ENCODE peak calls at places on chromosomes 13 and 19, in ten cellular contexts. Z, A, L, T, V, B, Y, C, S and F are unnamed samples.

GRCh38 chr19:35231956-35232746 is 3.6 kb upstream of the FAM187B start:
- ATAC-seq in Z (no peak), V (no peak), T (no peak), L (no peak), S (no peak), Y (no peak), C (no peak), B (no peak), A (no peak), F (no peak)

GRCh38 chr13:64074989-64075474 is 2659.4 kb upstream of the PCDH20 start:
- ATAC-seq in A (no peak), L (peak), C (peak), S (peak), V (peak), Z (no peak), B (no peak), T (no peak), Y (no peak), F (no peak)

GRCh38 chr13:97797553-97797952 is 155.9 kb upstream of the IPO5 start:
- ATAC-seq in T (no peak), V (no peak), C (no peak), L (no peak), Y (no peak), B (no peak), A (no peak), Z (no peak), S (no peak), F (no peak)

GRCh38 chr13:43546260-43546659 is 240.5 kb downstream of the ENOX1 start:
- ATAC-seq in S (no peak), B (no peak), Z (no peak), Y (no peak), V (no peak), L (no peak), A (no peak), T (no peak), C (no peak), F (no peak)

GRCh38 chr19:35755550-35756371 is 1.1 kb downstream of the HSPB6 start:
- ATAC-seq in T (no peak), A (no peak), B (peak), C (no peak), V (no peak), Z (no peak), L (no peak), S (no peak), Y (peak), F (peak)

GRCh38 chr13:33797622-33798021 is 20.3 kb upstream of the RFC3 start:
- ATAC-seq in L (no peak), A (no peak), B (peak), V (no peak), C (no peak), S (peak), Y (no peak), T (no peak), Z (no peak), F (peak)

GRCh38 chr19:45250216-45250831 is 747 bp upstream of the MARK4 start:
- ATAC-seq in S (no peak), Z (peak), C (peak), T (no peak), A (peak), Y (no peak), L (peak), V (no peak), B (peak), F (no peak)

GRCh38 chr19:43799502-43800142 is 2.6 kb downstream of the LYPD5 start:
- ATAC-seq in S (peak), T (peak), B (no peak), C (peak), V (no peak), L (no peak), A (no peak), Z (peak), Y (no peak), F (peak)

GRCh38 chr13:64423467-64423866 is 2806.7 kb downstream of the PCDH9 start:
- ATAC-seq in A (no peak), S (no peak), V (no peak), T (no peak), Z (no peak), L (no peak), B (no peak), Y (no peak), C (no peak), F (no peak)

GRCh38 chr13:44734204-44734707 is 158.1 kb upstream of the TSC22D1 start:
- ATAC-seq in V (peak), T (no peak), B (peak), C (no peak), L (no peak), S (no peak), Z (peak), Y (peak), A (no peak), F (no peak)

GRCh38 chr19:12778020-12778904 is 2.9 kb upstream of the HOOK2 start:
- ATAC-seq in Y (peak), T (peak), Z (peak), S (peak), A (peak), B (peak), C (peak), V (peak), L (peak), F (peak)

GRCh38 chr13:73254827-73255226 is 196.0 kb downstream of the KLF5 start:
- ATAC-seq in B (no peak), C (no peak), V (no peak), S (no peak), A (no peak), L (no peak), Z (no peak), T (no peak), Y (no peak), F (no peak)

GRCh38 chr19:48969276-48970138 is 4.4 kb downstream of the FTL start:
- ATAC-seq in T (no peak), Y (no peak), L (peak), C (peak), B (no peak), V (no peak), Z (no peak), S (no peak), A (peak), F (no peak)

GRCh38 chr13:109764474-109765292 is 21.7 kb downstream of the IRS2 start:
- ATAC-seq in S (peak), V (no peak), Z (peak), C (peak), T (peak), Y (peak), A (peak), B (peak), L (no peak), F (no peak)

GRCh38 chr13:50888362-50888761 is 21.2 kb upstream of the RNASEH2B start:
- ATAC-seq in A (no peak), T (no peak), S (no peak), Z (no peak), L (no peak), Y (no peak), B (no peak), V (no peak), C (no peak), F (no peak)

GRCh38 chr13:114035186-114035582 is 61.3 kb upstream of the C13orf46 start:
- ATAC-seq in S (no peak), L (peak), A (no peak), C (no peak), V (no peak), B (no peak), Z (no peak), T (no peak), Y (no peak), F (no peak)

GRCh38 chr13:44908712-44909111 is 80.6 kb downstream of the NUFIP1 start:
- ATAC-seq in Z (no peak), C (no peak), T (no peak), A (no peak), L (no peak), B (no peak), S (no peak), Y (no peak), V (no peak), F (no peak)

GRCh38 chr13:32687275-32687674 is 101.0 kb downstream of the PDS5B start:
- ATAC-seq in V (no peak), T (no peak), Y (no peak), Z (no peak), B (no peak), L (no peak), A (no peak), C (no peak), S (no peak), F (no peak)

GRCh38 chr13:60572855-60573254 is 175.8 kb downstream of the TDRD3 start:
- ATAC-seq in L (peak), S (no peak), B (no peak), V (no peak), Y (peak), Z (no peak), A (no peak), C (no peak), T (no peak), F (no peak)

GRCh38 chr13:70923863-70924752 is 815.9 kb upstream of the KLHL1 start:
- ATAC-seq in T (peak), B (no peak), Z (no peak), L (peak), C (no peak), A (no peak), V (peak), S (peak), Y (no peak), F (no peak)

GRCh38 chr13:50576156-50576555 is 267.3 kb downstream of the DLEU7 start:
- ATAC-seq in T (peak), S (no peak), A (no peak), V (peak), Z (no peak), B (no peak), L (no peak), Y (no peak), C (no peak), F (no peak)

GRCh38 chr19:5558101-5558621 is 9.6 kb downstream of the TINCR start:
- ATAC-seq in V (no peak), A (no peak), B (no peak), Y (no peak), Z (peak), S (no peak), T (no peak), C (no peak), L (no peak), F (no peak)

GRCh38 chr13:112042496-112042895 is 24.5 kb upstream of the SOX1 start:
- ATAC-seq in L (no peak), V (no peak), T (no peak), Y (no peak), C (no peak), B (no peak), S (no peak), A (no peak), Z (peak), F (no peak)

GRCh38 chr19:43784251-43784980 is 3.6 kb upstream of the KCNN4 start:
- ATAC-seq in T (no peak), L (no peak), A (peak), C (peak), S (peak), Z (peak), Y (peak), B (no peak), V (peak), F (peak)

GRCh38 chr13:98535501-98536357 is 41.2 kb downstream of the STK24 start:
- ATAC-seq in L (peak), Y (peak), A (peak), Z (peak), C (no peak), B (peak), S (no peak), V (no peak), T (peak), F (no peak)

GRCh38 chr19:14383898-14384669 is 2.8 kb downstream of the ADGRE5 start:
- ATAC-seq in T (peak), C (peak), Y (peak), Z (no peak), V (peak), S (peak), L (no peak), A (peak), B (no peak), F (peak)

GRCh38 chr13:46377554-46377953 is 9.5 kb downstream of the RUBCNL start:
- ATAC-seq in Z (no peak), Y (no peak), L (no peak), T (no peak), A (no peak), C (no peak), S (peak), V (no peak), B (no peak), F (no peak)

GRCh38 chr19:47407417-47407774 is 11.9 kb downstream of the MEIS3 start:
- ATAC-seq in Y (no peak), S (no peak), B (no peak), C (peak), A (no peak), T (no peak), L (peak), V (no peak), Z (no peak), F (no peak)

GRCh38 chr13:30422056-30422914 is at the start of gene UBE2L5:
- ATAC-seq in V (peak), L (peak), A (peak), Z (peak), C (peak), Y (peak), B (peak), S (peak), T (peak), F (peak)
- TF ChIP-seq POLR2A in V (peak), L (no peak), A (peak), Z (no peak), C (no peak), Y (no peak), B (peak), S (peak), T (peak), F (peak)

DNA sequence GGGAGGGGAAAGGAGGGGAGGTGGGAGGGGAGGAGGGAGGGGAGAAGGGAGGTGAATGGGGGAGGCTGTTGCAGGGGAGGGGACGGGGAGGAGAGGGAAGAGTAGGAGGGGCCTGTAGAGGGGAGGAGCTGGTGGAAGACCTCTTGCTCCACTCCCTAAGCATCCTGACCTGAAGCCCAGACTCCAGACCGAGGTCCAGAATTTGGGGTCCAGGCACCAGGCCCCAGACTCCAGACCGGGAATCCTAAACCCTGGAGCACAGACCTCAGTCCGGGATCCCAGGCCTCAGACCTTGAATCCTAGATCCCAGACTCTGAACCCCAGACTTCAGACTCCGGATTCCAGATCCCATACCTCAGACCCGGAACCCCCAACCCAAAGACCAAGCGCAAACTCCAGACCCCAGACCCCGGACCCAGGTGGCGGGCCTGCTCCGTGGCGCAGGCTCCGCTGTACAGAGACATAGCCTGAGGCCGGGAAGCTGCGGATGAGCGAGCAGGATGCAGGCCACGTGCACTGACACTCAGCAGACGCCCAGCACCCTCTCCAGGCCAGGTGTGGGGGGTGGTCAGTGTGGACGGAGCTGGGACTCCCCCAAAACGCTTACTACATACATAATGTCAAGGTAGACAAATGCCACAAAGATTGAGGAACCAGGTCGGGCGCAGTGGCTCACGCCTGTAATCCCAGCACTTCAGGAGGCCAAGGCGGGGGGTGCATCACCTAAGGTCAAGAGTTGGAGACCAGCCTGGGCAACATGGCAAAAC is 710 bp upstream of the BTBD2 start:
- ATAC-seq in A (peak), V (peak), Z (peak), B (peak), T (peak), Y (peak), S (peak), L (peak), C (peak), F (peak)
- H3K4me3 ChIP-seq in A (peak), V (no peak), Z (peak), B (peak), T (no peak), Y (peak), S (peak), L (peak), C (no peak), F (peak)

DNA sequence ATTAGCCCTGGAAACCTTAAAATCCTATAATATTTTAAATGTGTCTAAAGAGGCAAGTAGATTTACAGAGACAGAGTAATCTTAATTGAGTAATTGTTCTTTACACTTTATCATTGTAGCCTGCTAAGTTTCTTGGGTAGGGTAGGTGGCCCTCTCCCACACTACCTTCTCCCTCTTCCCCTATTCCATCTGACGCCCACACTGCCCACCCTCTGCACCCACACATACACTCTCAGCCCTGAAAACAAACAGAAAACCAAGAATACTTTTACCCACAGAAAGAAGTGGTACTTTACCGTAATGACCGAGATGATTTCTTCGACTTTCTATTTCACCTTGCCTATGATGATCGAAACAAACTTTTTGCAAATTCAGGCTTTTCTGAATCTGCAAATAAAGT is 320.4 kb upstream of the OBI1 start:
- ATAC-seq in C (no peak), S (no peak), Y (no peak), Z (no peak), B (no peak), T (no peak), L (no peak), V (no peak), A (no peak), F (no peak)
- TF ChIP-seq POLR2A in C (no peak), S (no peak), Y (no peak), Z (no peak), B (no peak), T (no peak), L (no peak), V (no peak), A (no peak), F (no peak)

DNA sequence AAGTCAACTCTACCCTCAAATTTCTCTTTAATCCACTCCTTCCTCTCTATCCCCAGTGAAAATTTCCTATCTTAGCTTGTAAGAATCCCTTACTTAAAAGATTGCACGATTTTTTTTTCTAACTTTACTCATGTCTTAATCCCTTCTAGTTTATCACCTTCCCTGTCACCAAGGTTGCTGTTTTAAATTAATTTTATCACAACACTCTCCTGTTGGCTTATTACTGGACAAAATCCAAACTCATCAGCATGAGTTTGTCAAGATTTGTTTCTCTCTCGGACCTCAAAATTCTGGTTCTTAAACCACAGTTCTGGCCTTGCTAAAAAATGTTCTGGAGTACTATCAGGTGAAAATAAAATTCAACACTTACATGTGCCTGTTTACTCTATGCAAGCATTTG is 959.1 kb upstream of the SLC10A2 start:
- ATAC-seq in B (no peak), S (no peak), C (no peak), V (no peak), T (no peak), L (no peak), Z (no peak), A (no peak), Y (no peak), F (no peak)
- H3K4me3 ChIP-seq in B (no peak), S (no peak), C (no peak), V (no peak), T (no peak), L (no peak), Z (no peak), A (no peak), Y (no peak), F (no peak)

DNA sequence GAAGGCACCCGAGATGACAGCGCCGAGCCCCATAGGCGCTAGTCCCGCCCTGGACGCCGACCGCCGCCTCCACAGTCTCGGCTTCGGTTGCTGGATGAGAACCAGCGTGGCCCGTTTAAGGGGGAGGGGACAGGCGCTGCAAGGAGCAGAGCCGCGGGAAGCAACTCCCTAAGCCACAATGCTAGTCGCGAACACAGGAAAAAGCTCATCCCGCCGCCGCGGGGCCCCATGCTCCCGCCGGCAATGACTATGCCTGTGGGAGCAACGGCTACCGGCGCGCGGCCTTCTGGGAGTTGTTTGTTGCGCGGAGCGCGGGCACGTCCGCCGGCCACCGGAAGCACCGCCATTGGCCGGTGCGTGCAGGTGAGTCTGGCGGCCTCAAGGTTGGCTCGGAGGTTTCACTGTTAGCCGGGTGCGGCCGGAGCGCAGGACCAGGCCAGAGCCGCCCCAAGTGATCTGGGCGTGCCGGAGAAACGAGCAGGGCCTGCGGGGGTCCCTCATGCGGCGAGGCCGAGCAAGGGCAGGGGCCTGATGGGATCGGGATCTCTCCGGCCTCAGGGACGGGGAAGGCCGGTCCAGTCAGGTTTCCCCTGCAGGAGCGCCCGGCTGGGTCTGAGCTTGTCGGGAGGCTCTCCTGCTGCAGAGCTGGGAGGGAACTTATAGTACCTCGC is at the start of gene ZNF544:
- ATAC-seq in C (peak), Z (peak), S (peak), A (peak), L (peak), Y (peak), B (peak), V (peak), T (peak), F (peak)
- TF ChIP-seq POLR2A in C (peak), Z (peak), S (peak), A (peak), L (peak), Y (no peak), B (no peak), V (peak), T (peak), F (peak)